ENCODE peak calls at places on chromosomes 2 and 18, in ten cellular contexts. One of them, this sample, is unnamed.

GRCh38 chr18:1463981-1464380 is 559.3 kb downstream of the ADCYAP1 start:
- DNase-seq in fibroblast of lung: no peak
- DNase-seq in sigmoid colon: no peak
- DNase-seq in OCI-LY7: no peak
- DNase-seq in foreskin keratinocyte: no peak
- DNase-seq in IMR-90: no peak
- DNase-seq in tibial nerve: no peak
- DNase-seq in prostate gland: no peak
- DNase-seq in HCT116: no peak
- DNase-seq in BE2C: no peak
- DNase-seq in this sample: no peak

GRCh38 chr2:176038694-176039093 is 36.6 kb upstream of the LNPK start:
- DNase-seq in tibial nerve: no peak
- DNase-seq in IMR-90: no peak
- DNase-seq in BE2C: no peak
- DNase-seq in prostate gland: no peak
- DNase-seq in HCT116: no peak
- DNase-seq in foreskin keratinocyte: no peak
- DNase-seq in sigmoid colon: no peak
- DNase-seq in OCI-LY7: no peak
- DNase-seq in fibroblast of lung: no peak
- DNase-seq in this sample: no peak

GRCh38 chr2:64996914-64997313 is 7.7 kb downstream of the SLC1A4 start:
- DNase-seq in HCT116: no peak
- DNase-seq in foreskin keratinocyte: no peak
- DNase-seq in BE2C: no peak
- DNase-seq in fibroblast of lung: no peak
- DNase-seq in prostate gland: no peak
- DNase-seq in OCI-LY7: no peak
- DNase-seq in tibial nerve: no peak
- DNase-seq in sigmoid colon: no peak
- DNase-seq in IMR-90: no peak
- DNase-seq in this sample: no peak

GRCh38 chr2:106982350-106982749 is 96.4 kb upstream of the ST6GAL2 start:
- DNase-seq in foreskin keratinocyte: peak; percentile 13
- DNase-seq in prostate gland: no peak
- DNase-seq in sigmoid colon: no peak
- DNase-seq in tibial nerve: no peak
- DNase-seq in fibroblast of lung: peak; percentile 72
- DNase-seq in HCT116: no peak
- DNase-seq in OCI-LY7: no peak
- DNase-seq in BE2C: no peak
- DNase-seq in IMR-90: peak; percentile 43
- DNase-seq in this sample: no peak

GRCh38 chr2:54480025-54480424 is 23.9 kb downstream of the SPTBN1 start:
- DNase-seq in fibroblast of lung: no peak
- DNase-seq in foreskin keratinocyte: no peak
- DNase-seq in IMR-90: no peak
- DNase-seq in tibial nerve: no peak
- DNase-seq in BE2C: no peak
- DNase-seq in OCI-LY7: no peak
- DNase-seq in prostate gland: no peak
- DNase-seq in sigmoid colon: no peak
- DNase-seq in HCT116: no peak
- DNase-seq in this sample: no peak

GRCh38 chr2:162333968-162334367 is 10.0 kb upstream of the GCA start:
- DNase-seq in BE2C: no peak
- DNase-seq in prostate gland: no peak
- DNase-seq in sigmoid colon: no peak
- DNase-seq in HCT116: no peak
- DNase-seq in tibial nerve: peak; percentile 26
- DNase-seq in foreskin keratinocyte: peak; percentile 47
- DNase-seq in OCI-LY7: peak; percentile 38
- DNase-seq in IMR-90: peak; percentile 33
- DNase-seq in fibroblast of lung: no peak
- DNase-seq in this sample: no peak

GRCh38 chr18:29164020-29164706 is 987.2 kb upstream of the CDH2 start:
- DNase-seq in HCT116: peak; percentile 72
- DNase-seq in foreskin keratinocyte: peak; percentile 90
- DNase-seq in BE2C: no peak
- DNase-seq in prostate gland: no peak
- DNase-seq in fibroblast of lung: peak; percentile 97
- DNase-seq in OCI-LY7: no peak
- DNase-seq in IMR-90: peak; percentile 96
- DNase-seq in tibial nerve: no peak
- DNase-seq in sigmoid colon: no peak
- DNase-seq in this sample: no peak

GRCh38 chr2:157364257-157364974 is 38.8 kb upstream of the ERMN start:
- DNase-seq in tibial nerve: no peak
- DNase-seq in sigmoid colon: no peak
- DNase-seq in prostate gland: no peak
- DNase-seq in HCT116: no peak
- DNase-seq in BE2C: no peak
- DNase-seq in IMR-90: no peak
- DNase-seq in fibroblast of lung: no peak
- DNase-seq in OCI-LY7: peak; percentile 39
- DNase-seq in foreskin keratinocyte: no peak
- DNase-seq in this sample: no peak

GRCh38 chr2:100197643-100198153 is 55.3 kb upstream of the AFF3 start:
- DNase-seq in HCT116: no peak
- DNase-seq in OCI-LY7: no peak
- DNase-seq in tibial nerve: peak; percentile 28
- DNase-seq in fibroblast of lung: peak; percentile 68
- DNase-seq in sigmoid colon: peak; percentile 81
- DNase-seq in prostate gland: peak; percentile 72
- DNase-seq in IMR-90: peak; percentile 46
- DNase-seq in BE2C: peak; percentile 36
- DNase-seq in foreskin keratinocyte: peak; percentile 0
- DNase-seq in this sample: peak; percentile 88

GRCh38 chr2:160469615-160470204 is 23.9 kb downstream of the RBMS1 start:
- DNase-seq in OCI-LY7: no peak
- DNase-seq in IMR-90: no peak
- DNase-seq in fibroblast of lung: peak; percentile 31
- DNase-seq in tibial nerve: no peak
- DNase-seq in sigmoid colon: no peak
- DNase-seq in foreskin keratinocyte: no peak
- DNase-seq in prostate gland: no peak
- DNase-seq in HCT116: no peak
- DNase-seq in BE2C: no peak
- DNase-seq in this sample: no peak

DNA sequence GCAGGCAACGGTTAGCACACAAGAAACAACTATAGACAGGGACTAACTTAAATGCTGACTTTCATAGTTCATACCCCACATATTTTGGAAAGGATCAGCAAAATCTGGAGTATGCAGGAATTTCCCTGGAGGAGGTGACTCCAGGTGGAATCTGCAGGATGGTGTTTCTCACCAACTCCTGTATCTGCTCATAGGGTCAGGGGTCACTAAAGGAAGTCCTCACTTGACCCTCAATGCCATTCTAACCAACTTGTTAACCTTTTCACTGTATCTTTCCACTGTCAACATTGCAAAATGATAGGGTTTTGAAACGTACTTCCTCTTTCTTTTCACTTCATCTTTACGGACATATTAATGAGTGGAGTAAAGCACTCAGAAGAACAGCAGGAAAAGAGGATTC is 207.0 kb upstream of the CXCR4 start:
- DNase-seq in prostate gland: no peak
- DNase-seq in sigmoid colon: no peak
- DNase-seq in HCT116: no peak
- DNase-seq in IMR-90: no peak
- DNase-seq in fibroblast of lung: no peak
- DNase-seq in OCI-LY7: peak; percentile 45
- DNase-seq in foreskin keratinocyte: no peak
- DNase-seq in BE2C: no peak
- DNase-seq in tibial nerve: no peak
- DNase-seq in this sample: no peak
- H3K4me1 ChIP-seq in prostate gland: no peaks in the 10 kb centered on the region
- H3K4me1 ChIP-seq in sigmoid colon: no peaks in the 10 kb centered on the region
- H3K4me1 ChIP-seq in HCT116: peaks cover 6% of the 10 kb centered on the region
- H3K4me1 ChIP-seq in IMR-90: no peaks in the 10 kb centered on the region
- H3K4me1 ChIP-seq in fibroblast of lung: no peaks in the 10 kb centered on the region
- H3K4me1 ChIP-seq in OCI-LY7: peaks cover 69% of the 10 kb centered on the region
- H3K4me1 ChIP-seq in foreskin keratinocyte: no peaks in the 10 kb centered on the region
- H3K4me1 ChIP-seq in BE2C: peaks cover 2% of the 10 kb centered on the region
- H3K4me1 ChIP-seq in tibial nerve: peaks cover 9% of the 10 kb centered on the region
- H3K4me1 ChIP-seq in this sample: no peaks in the 10 kb centered on the region

DNA sequence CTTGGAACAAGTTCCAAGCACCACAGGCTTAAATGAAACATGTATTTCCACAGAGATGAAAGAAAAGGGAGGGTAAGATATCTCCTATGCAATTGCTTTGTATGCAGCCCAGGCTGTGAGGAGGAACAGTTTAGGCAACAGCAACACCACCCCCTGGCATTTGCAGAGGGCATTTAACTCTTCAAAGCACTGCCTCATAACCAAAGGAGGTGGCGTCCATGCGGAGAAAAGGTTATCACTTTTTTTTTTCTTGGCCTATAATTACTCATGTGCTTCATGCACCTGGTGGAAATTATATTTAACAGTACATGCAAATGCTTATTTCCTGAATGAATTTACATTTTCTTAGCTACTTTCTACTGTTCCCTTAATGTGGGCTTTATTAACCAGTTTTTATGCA is 286.0 kb downstream of the LPIN1 start:
- DNase-seq in prostate gland: no peak
- DNase-seq in sigmoid colon: no peak
- DNase-seq in BE2C: no peak
- DNase-seq in OCI-LY7: peak; percentile 97
- DNase-seq in IMR-90: no peak
- DNase-seq in fibroblast of lung: no peak
- DNase-seq in foreskin keratinocyte: no peak
- DNase-seq in tibial nerve: no peak
- DNase-seq in HCT116: no peak
- DNase-seq in this sample: no peak
- TF ChIP-seq CTCF in prostate gland: no peak
- TF ChIP-seq CTCF in sigmoid colon: no peak
- TF ChIP-seq CTCF in BE2C: no peak
- TF ChIP-seq CTCF in OCI-LY7: peak; percentile 81
- TF ChIP-seq CTCF in IMR-90: no peak
- TF ChIP-seq CTCF in fibroblast of lung: no peak
- TF ChIP-seq CTCF in foreskin keratinocyte: peak; percentile 17
- TF ChIP-seq CTCF in tibial nerve: no peak
- TF ChIP-seq CTCF in HCT116: no peak
- TF ChIP-seq CTCF in this sample: no peak

GRCh38 chr2:205695460-205695979 is 13.2 kb downstream of the NRP2 start:
- DNase-seq in OCI-LY7: no peak
- DNase-seq in HCT116: no peak
- DNase-seq in fibroblast of lung: peak; percentile 91
- DNase-seq in tibial nerve: no peak
- DNase-seq in prostate gland: no peak
- DNase-seq in BE2C: no peak
- DNase-seq in sigmoid colon: peak; percentile 60
- DNase-seq in foreskin keratinocyte: no peak
- DNase-seq in IMR-90: peak; percentile 94
- DNase-seq in this sample: no peak

GRCh38 chr2:205689837-205690236 is 7.5 kb downstream of the NRP2 start:
- DNase-seq in IMR-90: no peak
- DNase-seq in foreskin keratinocyte: no peak
- DNase-seq in BE2C: no peak
- DNase-seq in fibroblast of lung: no peak
- DNase-seq in sigmoid colon: no peak
- DNase-seq in prostate gland: no peak
- DNase-seq in OCI-LY7: no peak
- DNase-seq in tibial nerve: no peak
- DNase-seq in HCT116: no peak
- DNase-seq in this sample: no peak

GRCh38 chr2:205696541-205697441 is 14.5 kb downstream of the NRP2 start:
- DNase-seq in OCI-LY7: no peak
- DNase-seq in foreskin keratinocyte: no peak
- DNase-seq in fibroblast of lung: peak; percentile 95
- DNase-seq in IMR-90: peak; percentile 63
- DNase-seq in BE2C: peak; percentile 45
- DNase-seq in sigmoid colon: peak; percentile 82
- DNase-seq in prostate gland: no peak
- DNase-seq in tibial nerve: no peak
- DNase-seq in HCT116: no peak
- DNase-seq in this sample: no peak

GRCh38 chr2:205692095-205692494 is 9.8 kb downstream of the NRP2 start:
- DNase-seq in IMR-90: peak; percentile 57
- DNase-seq in BE2C: no peak
- DNase-seq in HCT116: no peak
- DNase-seq in OCI-LY7: no peak
- DNase-seq in sigmoid colon: no peak
- DNase-seq in fibroblast of lung: peak; percentile 81
- DNase-seq in prostate gland: no peak
- DNase-seq in tibial nerve: no peak
- DNase-seq in foreskin keratinocyte: no peak
- DNase-seq in this sample: no peak

GRCh38 chr2:205694256-205694655 is 12.0 kb downstream of the NRP2 start:
- DNase-seq in HCT116: no peak
- DNase-seq in OCI-LY7: no peak
- DNase-seq in IMR-90: no peak
- DNase-seq in BE2C: no peak
- DNase-seq in foreskin keratinocyte: no peak
- DNase-seq in fibroblast of lung: no peak
- DNase-seq in prostate gland: no peak
- DNase-seq in tibial nerve: no peak
- DNase-seq in sigmoid colon: no peak
- DNase-seq in this sample: no peak
- H3K4me1 ChIP-seq in HCT116: no peaks in the 10 kb centered on the region
- H3K4me1 ChIP-seq in OCI-LY7: peaks cover under 1% of the 10 kb centered on the region
- H3K4me1 ChIP-seq in IMR-90: peaks cover 42% of the 10 kb centered on the region
- H3K4me1 ChIP-seq in BE2C: peaks cover 5% of the 10 kb centered on the region
- H3K4me1 ChIP-seq in foreskin keratinocyte: peaks cover 2% of the 10 kb centered on the region
- H3K4me1 ChIP-seq in fibroblast of lung: peaks cover 4% of the 10 kb centered on the region
- H3K4me1 ChIP-seq in prostate gland: no peaks in the 10 kb centered on the region
- H3K4me1 ChIP-seq in tibial nerve: peaks cover 98% of the 10 kb centered on the region
- H3K4me1 ChIP-seq in sigmoid colon: peaks cover 100% of the 10 kb centered on the region
- H3K4me1 ChIP-seq in this sample: peaks cover 16% of the 10 kb centered on the region

GRCh38 chr2:231613054-231613654 is 20.5 kb downstream of the TEX44 start:
- DNase-seq in fibroblast of lung: no peak
- DNase-seq in tibial nerve: peak; percentile 37
- DNase-seq in sigmoid colon: peak; percentile 83
- DNase-seq in BE2C: no peak
- DNase-seq in prostate gland: no peak
- DNase-seq in foreskin keratinocyte: no peak
- DNase-seq in HCT116: no peak
- DNase-seq in OCI-LY7: peak; percentile 44
- DNase-seq in IMR-90: no peak
- DNase-seq in this sample: peak; percentile 70

GRCh38 chr2:231613655-231614558 is 21.2 kb downstream of the TEX44 start:
- DNase-seq in foreskin keratinocyte: peak; percentile 81
- DNase-seq in sigmoid colon: peak; percentile 97
- DNase-seq in IMR-90: peak; percentile 80
- DNase-seq in HCT116: peak; percentile 76
- DNase-seq in prostate gland: peak; percentile 77
- DNase-seq in OCI-LY7: peak; percentile 99
- DNase-seq in BE2C: peak; percentile 94
- DNase-seq in tibial nerve: peak; percentile 76
- DNase-seq in fibroblast of lung: peak; percentile 86
- DNase-seq in this sample: peak; percentile 90

GRCh38 chr2:231612199-231613053 is 19.8 kb downstream of the TEX44 start:
- DNase-seq in HCT116: peak; percentile 88
- DNase-seq in foreskin keratinocyte: peak; percentile 94
- DNase-seq in OCI-LY7: peak; percentile 91
- DNase-seq in BE2C: peak; percentile 90
- DNase-seq in tibial nerve: peak; percentile 96
- DNase-seq in prostate gland: peak; percentile 92
- DNase-seq in IMR-90: peak; percentile 96
- DNase-seq in fibroblast of lung: peak; percentile 92
- DNase-seq in sigmoid colon: peak; percentile 98
- DNase-seq in this sample: peak; percentile 96

GRCh38 chr2:231614559-231615057 is 21.9 kb downstream of the TEX44 start:
- DNase-seq in foreskin keratinocyte: no peak
- DNase-seq in sigmoid colon: no peak
- DNase-seq in BE2C: no peak
- DNase-seq in tibial nerve: no peak
- DNase-seq in OCI-LY7: peak; percentile 73
- DNase-seq in prostate gland: no peak
- DNase-seq in fibroblast of lung: no peak
- DNase-seq in HCT116: no peak
- DNase-seq in IMR-90: no peak
- DNase-seq in this sample: peak; percentile 77

GRCh38 chr2:231611273-231612198 is 18.9 kb downstream of the TEX44 start:
- DNase-seq in HCT116: peak; percentile 84
- DNase-seq in prostate gland: no peak
- DNase-seq in tibial nerve: no peak
- DNase-seq in sigmoid colon: peak; percentile 83
- DNase-seq in foreskin keratinocyte: peak; percentile 95
- DNase-seq in BE2C: peak; percentile 61
- DNase-seq in fibroblast of lung: peak; percentile 80
- DNase-seq in OCI-LY7: peak; percentile 67
- DNase-seq in IMR-90: peak; percentile 84
- DNase-seq in this sample: no peak
- TF ChIP-seq CTCF in HCT116: peak; percentile 47
- TF ChIP-seq CTCF in prostate gland: no peak
- TF ChIP-seq CTCF in tibial nerve: no peak
- TF ChIP-seq CTCF in sigmoid colon: peak; percentile 15
- TF ChIP-seq CTCF in foreskin keratinocyte: peak; percentile 51
- TF ChIP-seq CTCF in BE2C: peak; percentile 59
- TF ChIP-seq CTCF in fibroblast of lung: peak; percentile 25
- TF ChIP-seq CTCF in OCI-LY7: peak; percentile 77
- TF ChIP-seq CTCF in IMR-90: peak; percentile 35
- TF ChIP-seq CTCF in this sample: no peak